ENCODE peak calls at places on chromosome 10, in five cellular contexts. One of them, this sample, is unnamed.

GRCh38 chr10:71635251-71635866 is 84.2 kb downstream of the C10orf105 start:
- DNase-seq in HCT116: no peak
- DNase-seq in IMR-90: no peak
- DNase-seq in suprapubic skin: no peak
- DNase-seq in A549: no peak
- DNase-seq in this sample: peak

GRCh38 chr10:13206546-13207443 is 27.4 kb downstream of the UCMA start:
- DNase-seq in IMR-90: peak
- DNase-seq in suprapubic skin: no peak
- DNase-seq in HCT116: peak
- DNase-seq in A549: peak
- DNase-seq in this sample: no peak

GRCh38 chr10:100043796-100044195 is 34.0 kb upstream of the DNMBP start:
- DNase-seq in A549: no peak
- DNase-seq in IMR-90: peak
- DNase-seq in suprapubic skin: peak
- DNase-seq in HCT116: no peak
- DNase-seq in this sample: no peak

GRCh38 chr10:115417585-115418265 is 324.6 kb downstream of the ATRNL1 start:
- DNase-seq in A549: peak
- DNase-seq in HCT116: peak
- DNase-seq in IMR-90: peak
- DNase-seq in suprapubic skin: no peak
- DNase-seq in this sample: peak

GRCh38 chr10:36504752-36505151 is 620.6 kb upstream of the ANKRD30A start:
- DNase-seq in A549: no peak
- DNase-seq in suprapubic skin: no peak
- DNase-seq in HCT116: no peak
- DNase-seq in IMR-90: no peak
- DNase-seq in this sample: no peak

GRCh38 chr10:93398528-93398927 is 83.6 kb downstream of the MYOF start:
- DNase-seq in HCT116: no peak
- DNase-seq in IMR-90: no peak
- DNase-seq in A549: no peak
- DNase-seq in suprapubic skin: no peak
- DNase-seq in this sample: no peak

GRCh38 chr10:107011992-107012391 is 152.5 kb downstream of the SORCS1 start:
- DNase-seq in A549: no peak
- DNase-seq in HCT116: no peak
- DNase-seq in suprapubic skin: no peak
- DNase-seq in IMR-90: no peak
- DNase-seq in this sample: no peak

GRCh38 chr10:74855027-74855426 is 28.6 kb downstream of the KAT6B start:
- DNase-seq in HCT116: no peak
- DNase-seq in IMR-90: no peak
- DNase-seq in suprapubic skin: no peak
- DNase-seq in A549: no peak
- DNase-seq in this sample: peak

GRCh38 chr10:26697922-26698608 is 564 bp downstream of the PDSS1 start:
- DNase-seq in IMR-90: no peak
- DNase-seq in suprapubic skin: no peak
- DNase-seq in A549: no peak
- DNase-seq in HCT116: no peak
- DNase-seq in this sample: no peak

GRCh38 chr10:72665925-72666324 is 26.0 kb upstream of the MCU start:
- DNase-seq in IMR-90: peak
- DNase-seq in HCT116: no peak
- DNase-seq in suprapubic skin: no peak
- DNase-seq in A549: peak
- DNase-seq in this sample: no peak

GRCh38 chr10:133378251-133379096 is 588 bp upstream of the PAOX start:
- DNase-seq in HCT116: no peak
- DNase-seq in A549: peak
- DNase-seq in suprapubic skin: peak
- DNase-seq in IMR-90: peak
- DNase-seq in this sample: peak

GRCh38 chr10:91477236-91477635 is 67.1 kb downstream of the HECTD2 start:
- DNase-seq in suprapubic skin: no peak
- DNase-seq in IMR-90: no peak
- DNase-seq in HCT116: no peak
- DNase-seq in A549: no peak
- DNase-seq in this sample: no peak

GRCh38 chr10:29540016-29540415 is 94.8 kb downstream of the SVIL start:
- DNase-seq in A549: no peak
- DNase-seq in suprapubic skin: no peak
- DNase-seq in HCT116: no peak
- DNase-seq in IMR-90: no peak
- DNase-seq in this sample: no peak

GRCh38 chr10:100866575-100867098 is 46.1 kb upstream of the SLF2 start:
- DNase-seq in HCT116: no peak
- DNase-seq in suprapubic skin: no peak
- DNase-seq in A549: no peak
- DNase-seq in IMR-90: no peak
- DNase-seq in this sample: peak

GRCh38 chr10:84108797-84109196 is 30.5 kb upstream of the GHITM start:
- DNase-seq in suprapubic skin: no peak
- DNase-seq in HCT116: no peak
- DNase-seq in A549: no peak
- DNase-seq in IMR-90: no peak
- DNase-seq in this sample: no peak

GRCh38 chr10:45000138-45000763 is 472 bp upstream of the ZNF22 start:
- DNase-seq in IMR-90: peak
- DNase-seq in suprapubic skin: peak
- DNase-seq in HCT116: no peak
- DNase-seq in A549: no peak
- DNase-seq in this sample: no peak

GRCh38 chr10:30581779-30582380 is 47.7 kb downstream of the LYZL2 start:
- DNase-seq in IMR-90: peak
- DNase-seq in A549: peak
- DNase-seq in suprapubic skin: no peak
- DNase-seq in HCT116: peak
- DNase-seq in this sample: peak

GRCh38 chr10:1169981-1170866 is 114.0 kb downstream of the WDR37 start:
- DNase-seq in IMR-90: no peak
- DNase-seq in suprapubic skin: no peak
- DNase-seq in HCT116: no peak
- DNase-seq in A549: no peak
- DNase-seq in this sample: no peak

GRCh38 chr10:306007-306406 is 170.8 kb downstream of the ZMYND11 start:
- DNase-seq in suprapubic skin: no peak
- DNase-seq in HCT116: no peak
- DNase-seq in IMR-90: no peak
- DNase-seq in A549: no peak
- DNase-seq in this sample: no peak

GRCh38 chr10:59016043-59016442 is 160.4 kb upstream of the PHYHIPL start:
- DNase-seq in IMR-90: no peak
- DNase-seq in A549: no peak
- DNase-seq in suprapubic skin: no peak
- DNase-seq in HCT116: no peak
- DNase-seq in this sample: no peak

GRCh38 chr10:75108684-75109458 is 2.6 kb upstream of the SAMD8 start:
- DNase-seq in A549: peak
- DNase-seq in HCT116: peak
- DNase-seq in suprapubic skin: peak
- DNase-seq in IMR-90: no peak
- DNase-seq in this sample: peak

GRCh38 chr10:49164587-49165188 is 23.5 kb downstream of the TMEM273 start:
- DNase-seq in A549: peak
- DNase-seq in IMR-90: peak
- DNase-seq in HCT116: peak
- DNase-seq in suprapubic skin: no peak
- DNase-seq in this sample: peak

GRCh38 chr10:124286621-124287020 is 132.1 kb downstream of the OAT start:
- DNase-seq in A549: no peak
- DNase-seq in suprapubic skin: peak
- DNase-seq in HCT116: no peak
- DNase-seq in IMR-90: no peak
- DNase-seq in this sample: no peak

GRCh38 chr10:27285093-27285492 is 44.5 kb upstream of the ACBD5 start:
- DNase-seq in IMR-90: peak
- DNase-seq in A549: peak
- DNase-seq in suprapubic skin: no peak
- DNase-seq in HCT116: peak
- DNase-seq in this sample: peak

GRCh38 chr10:79345241-79346011 is 1.8 kb upstream of the PPIF start:
- DNase-seq in suprapubic skin: no peak
- DNase-seq in A549: no peak
- DNase-seq in IMR-90: no peak
- DNase-seq in HCT116: no peak
- DNase-seq in this sample: no peak

GRCh38 chr10:79275431-79275851 is 71.8 kb upstream of the PPIF start:
- DNase-seq in IMR-90: no peak
- DNase-seq in HCT116: no peak
- DNase-seq in A549: no peak
- DNase-seq in suprapubic skin: peak
- DNase-seq in this sample: no peak

GRCh38 chr10:86944471-86944870 is 12.9 kb downstream of the MMRN2 start:
- DNase-seq in IMR-90: peak
- DNase-seq in HCT116: no peak
- DNase-seq in suprapubic skin: peak
- DNase-seq in A549: no peak
- DNase-seq in this sample: no peak

GRCh38 chr10:69056129-69056528 is 31.8 kb upstream of the SRGN start:
- DNase-seq in HCT116: no peak
- DNase-seq in suprapubic skin: no peak
- DNase-seq in A549: no peak
- DNase-seq in IMR-90: no peak
- DNase-seq in this sample: no peak

DNA sequence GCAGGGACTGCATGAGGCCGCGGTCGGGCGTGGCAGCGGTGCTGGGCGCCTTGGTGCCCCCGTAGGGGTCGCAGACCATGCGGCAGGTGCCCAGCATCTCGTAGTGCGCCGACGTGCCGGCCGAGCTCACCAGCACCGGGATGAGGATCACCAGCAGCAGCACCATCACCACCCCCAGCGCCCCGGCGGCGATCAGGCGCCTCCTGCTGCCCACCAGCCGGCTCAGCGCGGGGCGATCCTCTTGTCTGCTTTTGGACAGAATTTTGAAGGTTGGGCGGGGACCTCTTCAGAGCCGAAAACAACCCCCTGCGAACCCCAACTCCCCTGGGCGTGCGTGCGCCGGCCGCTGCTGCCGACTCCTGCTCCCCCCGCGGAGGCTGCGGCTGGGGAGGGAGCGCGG is 779 bp downstream of the C1QL3 start:
- DNase-seq in suprapubic skin: no peak
- DNase-seq in HCT116: no peak
- DNase-seq in IMR-90: peak
- DNase-seq in A549: no peak
- DNase-seq in this sample: peak
- H3K4me3 ChIP-seq in suprapubic skin: peak
- H3K4me3 ChIP-seq in HCT116: no peak
- H3K4me3 ChIP-seq in IMR-90: peak
- H3K4me3 ChIP-seq in A549: no peak
- H3K4me3 ChIP-seq in this sample: no peak

DNA sequence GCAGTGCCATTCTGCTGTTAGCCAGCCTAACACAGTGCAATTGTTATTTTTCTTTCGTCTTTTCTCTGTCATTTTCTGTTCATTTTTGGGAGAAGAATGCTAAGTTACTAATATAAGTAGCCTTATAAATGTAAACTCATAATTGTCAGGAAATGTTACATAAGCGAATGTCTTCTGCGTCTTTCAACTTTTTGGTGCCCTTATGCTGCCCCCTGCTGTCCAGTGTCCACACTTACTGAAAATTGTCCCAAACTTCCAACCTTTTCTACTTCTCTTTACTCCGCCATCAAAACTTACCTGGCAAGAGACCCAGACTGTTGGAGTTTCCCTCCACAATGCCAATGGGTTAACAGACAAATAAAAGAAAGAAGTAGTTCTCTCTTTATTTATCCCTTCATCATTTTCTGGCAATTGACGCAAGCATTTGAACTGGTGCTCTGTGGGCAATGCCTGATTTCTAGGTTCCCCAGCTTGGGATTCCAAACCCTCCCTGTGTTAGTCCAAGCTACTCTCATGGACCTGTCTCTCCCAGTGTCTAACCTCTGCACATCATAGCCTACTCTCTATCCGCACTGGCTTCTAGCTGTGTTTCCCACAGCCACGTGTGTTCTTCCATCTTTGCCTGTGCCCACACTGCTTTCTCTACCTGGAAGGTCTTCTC is 21.0 kb upstream of the EPC1 start:
- DNase-seq in A549: peak
- DNase-seq in suprapubic skin: peak
- DNase-seq in IMR-90: peak
- DNase-seq in HCT116: peak
- DNase-seq in this sample: peak
- TF ChIP-seq CTCF in A549: peak
- TF ChIP-seq CTCF in suprapubic skin: peak
- TF ChIP-seq CTCF in IMR-90: peak
- TF ChIP-seq CTCF in HCT116: peak
- TF ChIP-seq CTCF in this sample: peak

DNA sequence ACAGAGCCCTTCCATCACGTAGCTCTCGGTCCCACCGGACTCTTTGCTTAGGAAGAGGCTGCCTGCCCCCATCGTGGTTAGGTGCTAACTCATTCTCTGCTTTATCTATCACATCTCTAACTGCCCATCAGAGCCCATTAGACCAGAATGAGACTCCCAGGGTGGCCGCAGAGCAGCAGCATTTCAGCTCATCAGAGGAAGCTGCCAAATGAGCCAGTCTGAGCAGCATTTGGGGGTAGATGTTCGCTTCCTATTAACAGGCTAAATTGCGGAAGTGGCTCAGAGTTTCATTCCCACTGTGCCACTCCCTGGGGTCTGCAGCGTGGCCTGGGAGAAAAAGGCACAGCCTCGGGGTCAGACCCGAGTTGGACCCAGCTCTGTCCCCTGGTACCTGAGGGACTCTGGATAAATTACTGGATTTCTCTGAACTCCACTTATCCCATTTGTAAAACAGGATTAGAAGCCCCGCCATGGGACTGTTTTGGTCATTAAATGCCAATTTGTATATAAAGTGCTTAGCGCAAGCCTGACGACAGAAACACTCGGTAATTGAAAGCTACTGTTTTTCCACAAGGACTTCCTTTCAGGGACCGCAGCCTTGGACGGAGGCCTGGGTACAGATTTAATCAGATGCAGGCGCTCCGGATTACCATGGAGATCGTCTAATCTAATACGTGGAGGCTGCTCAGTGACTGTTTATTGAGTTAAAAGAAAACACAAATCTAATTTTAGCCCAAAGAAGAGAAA is 73.7 kb upstream of the PRLHR start:
- DNase-seq in A549: no peak
- DNase-seq in IMR-90: peak
- DNase-seq in HCT116: no peak
- DNase-seq in suprapubic skin: no peak
- DNase-seq in this sample: no peak
- H3K4me3 ChIP-seq in A549: no peak
- H3K4me3 ChIP-seq in IMR-90: no peak
- H3K4me3 ChIP-seq in HCT116: no peak
- H3K4me3 ChIP-seq in suprapubic skin: no peak
- H3K4me3 ChIP-seq in this sample: no peak

DNA sequence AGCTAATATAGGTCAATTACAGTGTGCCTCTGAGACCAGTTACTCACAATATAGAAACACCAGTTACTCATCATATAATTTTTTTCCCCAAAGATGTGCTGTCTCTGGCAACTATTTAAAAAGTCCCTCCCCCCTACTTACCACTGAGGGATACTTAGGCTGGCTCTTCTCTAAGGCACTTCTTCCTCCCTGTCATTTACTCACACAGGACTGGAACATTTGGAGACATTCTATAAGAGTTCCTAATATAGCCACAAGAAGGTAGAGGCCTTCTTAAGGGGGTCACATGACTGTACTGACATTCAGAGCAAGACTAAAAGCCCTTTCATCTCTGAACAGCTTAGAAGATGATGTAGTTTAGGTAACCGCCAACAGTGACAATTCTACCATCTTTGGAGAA is 44.4 kb upstream of the SLIT1 start:
- DNase-seq in suprapubic skin: no peak
- DNase-seq in A549: no peak
- DNase-seq in IMR-90: peak
- DNase-seq in HCT116: no peak
- DNase-seq in this sample: no peak
- TF ChIP-seq CTCF in suprapubic skin: no peak
- TF ChIP-seq CTCF in A549: no peak
- TF ChIP-seq CTCF in IMR-90: no peak
- TF ChIP-seq CTCF in HCT116: no peak
- TF ChIP-seq CTCF in this sample: no peak

This sample was measured in WERI-Rb-1.